ENCODE peak calls at places on chromosomes 16 and 17, in eight cellular contexts. D, I, B, V, J, P, Z and T are unnamed samples.

GRCh38 chr16:19396555-19397011 is 21.1 kb upstream of the TMC5 start:
- DNase-seq in B (no peak), J (no peak), V (no peak), Z (no peak), P (no peak), D (no peak), I (no peak), T (no peak)

GRCh38 chr16:76428858-76429257 is 151.7 kb downstream of the CNTNAP4 start:
- DNase-seq in V (no peak), D (no peak), J (no peak), P (no peak), I (no peak), Z (no peak), B (no peak), T (no peak)

GRCh38 chr16:69029121-69029520 is 76.3 kb upstream of the HAS3 start:
- DNase-seq in Z (no peak), J (no peak), V (no peak), P (no peak), I (no peak), B (no peak), D (no peak), T (no peak)

GRCh38 chr17:66602659-66603363 is 232.1 kb upstream of the CACNG5 start:
- DNase-seq in I (no peak), B (no peak), P (no peak), D (no peak), J (no peak), Z (no peak), V (no peak), T (no peak)

GRCh38 chr17:17785407-17785806 is 51.4 kb downstream of the SREBF1 start:
- DNase-seq in B (no peak), J (no peak), P (no peak), V (no peak), Z (no peak), D (no peak), I (no peak), T (no peak)

GRCh38 chr17:83124871-83125514 is 45.6 kb downstream of the METRNL start:
- DNase-seq in J (peak; percentile 56), V (no peak), Z (no peak), B (peak; percentile 77), D (no peak), P (no peak), I (no peak), T (no peak)

GRCh38 chr17:2691069-2691871 is 20.3 kb downstream of the CLUH start:
- DNase-seq in B (no peak), I (no peak), V (peak; percentile 17), P (no peak), J (no peak), D (no peak), Z (no peak), T (no peak)

GRCh38 chr16:74756203-74756602 is 18.4 kb downstream of the FA2H start:
- DNase-seq in V (no peak), D (no peak), Z (peak; percentile 44), I (no peak), J (no peak), B (no peak), P (no peak), T (no peak)

GRCh38 chr17:14211778-14212177 is 24.9 kb downstream of the CDRT15 start:
- DNase-seq in I (no peak), B (no peak), J (peak; percentile 53), P (no peak), V (no peak), Z (no peak), D (no peak), T (no peak)

GRCh38 chr16:48053346-48053745 is 102.4 kb downstream of the ABCC12 start:
- DNase-seq in J (no peak), D (no peak), I (no peak), Z (peak; percentile 43), V (no peak), B (no peak), P (peak; percentile 35), T (no peak)

GRCh38 chr16:24070851-24071250 is 185.3 kb upstream of the CACNG3 start:
- DNase-seq in I (no peak), D (no peak), B (no peak), V (no peak), P (peak; percentile 21), J (peak; percentile 55), Z (peak; percentile 64), T (peak; percentile 39)

GRCh38 chr16:10618710-10619209 is 38.4 kb upstream of the EMP2 start:
- DNase-seq in D (no peak), V (no peak), J (no peak), I (no peak), Z (no peak), B (no peak), P (no peak), T (no peak)

GRCh38 chr17:30238387-30239088 is 3.0 kb upstream of the SLC6A4 start:
- DNase-seq in J (no peak), P (no peak), Z (peak; percentile 30), V (no peak), B (no peak), D (no peak), I (no peak), T (no peak)

GRCh38 chr17:43823350-43824084 is 9.4 kb downstream of the MPP3 start:
- DNase-seq in P (no peak), J (no peak), D (no peak), V (no peak), I (no peak), B (no peak), Z (no peak), T (no peak)

GRCh38 chr17:77769215-77769614 is 189.3 kb upstream of the TNRC6C start:
- DNase-seq in J (no peak), Z (no peak), D (no peak), P (no peak), B (no peak), V (no peak), I (no peak), T (no peak)

GRCh38 chr17:6413073-6413472 is 21.8 kb downstream of the AIPL1 start:
- DNase-seq in I (peak; percentile 85), Z (peak; percentile 56), D (no peak), P (no peak), B (no peak), V (no peak), J (no peak), T (no peak)

GRCh38 chr16:10625595-10626357 is 45.4 kb upstream of the EMP2 start:
- DNase-seq in B (no peak), I (no peak), V (no peak), Z (no peak), P (no peak), J (no peak), D (no peak), T (no peak)

GRCh38 chr17:48153711-48154642 is 46.4 kb downstream of the SNX11 start:
- DNase-seq in V (no peak), J (peak; percentile 30), D (no peak), I (peak; percentile 59), B (no peak), P (peak; percentile 20), Z (peak; percentile 36), T (no peak)

GRCh38 chr17:40551091-40551873 is 14.0 kb downstream of the CCR7 start:
- DNase-seq in Z (no peak), P (no peak), J (peak; percentile 39), I (no peak), B (no peak), D (no peak), V (peak; percentile 89), T (no peak)

GRCh38 chr16:9197957-9198661 is 106.7 kb downstream of the HAPSTR1 start:
- DNase-seq in V (no peak), J (no peak), P (no peak), I (no peak), D (no peak), Z (no peak), B (no peak), T (no peak)

GRCh38 chr17:63842173-63842539 is 329 bp downstream of the SMARCD2 start:
- DNase-seq in Z (no peak), V (peak; percentile 38), B (no peak), D (no peak), J (peak; percentile 59), P (peak; percentile 48), I (no peak), T (no peak)

GRCh38 chr16:70738083-70738977 is 52.5 kb upstream of the MTSS2 start:
- DNase-seq in I (peak; percentile 39), P (no peak), V (peak; percentile 62), B (no peak), J (peak; percentile 74), Z (peak; percentile 75), D (no peak), T (no peak)

GRCh38 chr16:11610580-11610979 is 23.9 kb upstream of the LITAF start:
- DNase-seq in J (no peak), I (peak; percentile 13), V (no peak), D (no peak), P (no peak), B (no peak), Z (no peak), T (no peak)

GRCh38 chr17:62807812-62808575 is at the start of gene MARCHF10:
- DNase-seq in J (peak; percentile 64), I (no peak), B (no peak), V (no peak), P (peak; percentile 43), D (no peak), Z (no peak), T (peak; percentile 18)

GRCh38 chr17:45227101-45227591 is 5.5 kb downstream of the FMNL1 start:
- DNase-seq in I (no peak), J (peak; percentile 59), B (no peak), V (no peak), D (no peak), Z (no peak), P (no peak), T (peak; percentile 78)

GRCh38 chr17:1241904-1242303 is 28.3 kb upstream of the BHLHA9 start:
- DNase-seq in J (no peak), V (peak; percentile 72), I (no peak), D (no peak), P (no peak), B (no peak), Z (no peak), T (no peak)

GRCh38 chr16:50301626-50302471 is 35.5 kb downstream of the ADCY7 start:
- DNase-seq in J (no peak), P (no peak), D (no peak), V (peak; percentile 74), Z (no peak), I (no peak), B (no peak), T (no peak)

GRCh38 chr17:76594676-76595075 is 9.0 kb upstream of the ST6GALNAC2 start:
- DNase-seq in Z (no peak), J (no peak), B (no peak), D (no peak), V (no peak), P (no peak), I (no peak), T (no peak)

GRCh38 chr17:77451894-77452852 is 311.4 kb downstream of the SEC14L1 start:
- DNase-seq in B (no peak), P (peak; percentile 44), J (peak; percentile 70), D (no peak), V (peak; percentile 68), I (peak; percentile 92), Z (peak; percentile 87), T (no peak)

GRCh38 chr16:88988980-88989791 is 12.2 kb upstream of the CBFA2T3 start:
- DNase-seq in B (no peak), Z (no peak), J (no peak), P (no peak), I (peak; percentile 97), D (no peak), V (no peak), T (no peak)

GRCh38 chr16:31072540-31073072 is 1.4 kb downstream of the ZNF668 start:
- DNase-seq in I (no peak), P (no peak), D (no peak), B (peak; percentile 13), Z (no peak), J (peak; percentile 61), V (no peak), T (no peak)

GRCh38 chr17:42133461-42134041 is 10.9 kb downstream of the HSPB9 start:
- DNase-seq in I (peak; percentile 37), V (no peak), P (no peak), J (peak; percentile 61), B (no peak), Z (peak; percentile 43), D (no peak), T (peak; percentile 53)

GRCh38 chr17:1577186-1577585 is 14.6 kb upstream of the PITPNA start:
- DNase-seq in J (no peak), Z (no peak), D (no peak), B (no peak), I (no peak), P (no peak), V (peak; percentile 93), T (no peak)

GRCh38 chr16:88881090-88881580 is 14.7 kb upstream of the PABPN1L start:
- DNase-seq in P (no peak), J (no peak), Z (no peak), I (no peak), B (no peak), V (no peak), D (no peak), T (no peak)